ENCODE peak calls at places on chromosomes 13 and 19, in four cellular contexts. Q is nucleus accumbens; A is stimulated activated CD4-positive, alpha-beta T cell treated with anti-CD3 and anti-CD28 coated beads, Interleukin-15, amount 100 ng/mL, for 1 hour; U is mesothelial cell of epicardium. N is an unnamed sample.

GRCh38 chr13:22934744-22935523 is 245.8 kb upstream of the SGCG start:
- DNase-seq in Q (no peak), A (no peak), U (no peak), N (no peak)

GRCh38 chr19:4870025-4870700 is 2.7 kb upstream of the PLIN3 start:
- DNase-seq in Q (no peak), A (no peak), U (no peak), N (peak)

GRCh38 chr19:1237754-1238372 is at the start of gene CBARP:
- DNase-seq in Q (peak), A (no peak), U (no peak), N (no peak)

GRCh38 chr13:20405691-20406090 is 120.0 kb downstream of the CRYL1 start:
- DNase-seq in Q (no peak), A (no peak), U (peak), N (no peak)

GRCh38 chr13:80133631-80134083 is 207.3 kb downstream of the SPRY2 start:
- DNase-seq in Q (peak), A (no peak), U (no peak), N (no peak)

GRCh38 chr13:110561335-110562033 is at the start of gene RAB20:
- DNase-seq in Q (peak), A (peak), U (peak), N (peak)

GRCh38 chr19:30037835-30038234 is 95.8 kb downstream of the URI1 start:
- DNase-seq in Q (no peak), A (no peak), U (no peak), N (no peak)

GRCh38 chr13:110387451-110388140 is 80.5 kb downstream of the COL4A2 start:
- DNase-seq in Q (no peak), A (no peak), U (peak), N (peak)

GRCh38 chr19:44779150-44779549 is 1.5 kb downstream of the CBLC start:
- DNase-seq in Q (no peak), A (no peak), U (no peak), N (no peak)